ENCODE peak calls at places on chromosome 3, in ten cellular contexts. V, T, F, J, K, R, S, P, Z and E are unnamed samples.

GRCh38 chr3:157099337-157100078 is 60.4 kb downstream of the CCNL1 start:
- DNase-seq in V (no peak), T (no peak), F (no peak), J (no peak), K (no peak), R (no peak), S (no peak), P (peak), Z (no peak), E (no peak)

GRCh38 chr3:40921251-40921650 is 278.1 kb upstream of the CTNNB1 start:
- DNase-seq in V (no peak), T (no peak), F (no peak), J (no peak), K (no peak), R (no peak), S (no peak), P (no peak), Z (no peak), E (no peak)

GRCh38 chr3:102866845-102867244 is 432.0 kb downstream of the ZPLD1 start:
- DNase-seq in V (no peak), T (no peak), F (no peak), J (no peak), K (no peak), R (no peak), S (no peak), P (no peak), Z (no peak), E (no peak)

GRCh38 chr3:89043406-89043947 is 63.9 kb upstream of the EPHA3 start:
- DNase-seq in V (no peak), T (no peak), F (no peak), J (no peak), K (no peak), R (no peak), S (no peak), P (no peak), Z (no peak), E (no peak)

GRCh38 chr3:153744884-153745283 is 376.3 kb upstream of the ARHGEF26 start:
- DNase-seq in V (no peak), T (no peak), F (no peak), J (no peak), K (no peak), R (no peak), S (no peak), P (no peak), Z (no peak), E (no peak)

GRCh38 chr3:48432411-48433371 is 2.8 kb upstream of the PLXNB1 start:
- DNase-seq in V (no peak), T (no peak), F (peak), J (no peak), K (no peak), R (no peak), S (no peak), P (no peak), Z (no peak), E (no peak)

GRCh38 chr3:30683769-30684168 is 77.4 kb downstream of the TGFBR2 start:
- DNase-seq in V (no peak), T (no peak), F (no peak), J (no peak), K (no peak), R (no peak), S (no peak), P (no peak), Z (no peak), E (no peak)

GRCh38 chr3:197003461-197004385 is 25.9 kb downstream of the MELTF start:
- DNase-seq in V (no peak), T (no peak), F (no peak), J (peak), K (peak), R (peak), S (peak), P (no peak), Z (no peak), E (no peak)

GRCh38 chr3:99638244-99638948 is at the start of gene COL8A1:
- DNase-seq in V (no peak), T (no peak), F (peak), J (peak), K (no peak), R (no peak), S (no peak), P (peak), Z (peak), E (no peak)

GRCh38 chr3:54197509-54197908 is 75.2 kb downstream of the CACNA2D3 start:
- DNase-seq in V (no peak), T (no peak), F (no peak), J (no peak), K (no peak), R (no peak), S (no peak), P (no peak), Z (no peak), E (no peak)

GRCh38 chr3:51550080-51550819 is 11.7 kb downstream of the RAD54L2 start:
- DNase-seq in V (no peak), T (no peak), F (no peak), J (no peak), K (no peak), R (no peak), S (no peak), P (no peak), Z (no peak), E (no peak)

GRCh38 chr3:197554562-197555280 is 1.0 kb downstream of the BDH1 start:
- DNase-seq in V (peak), T (peak), F (peak), J (peak), K (peak), R (peak), S (peak), P (peak), Z (peak), E (peak)

GRCh38 chr3:39528844-39529243 is 61.4 kb downstream of the MOBP start:
- DNase-seq in V (no peak), T (no peak), F (no peak), J (no peak), K (no peak), R (no peak), S (no peak), P (no peak), Z (no peak), E (no peak)

GRCh38 chr3:59790241-59790640 is 740.4 kb upstream of the CFAP20DC start:
- DNase-seq in V (no peak), T (no peak), F (no peak), J (no peak), K (no peak), R (no peak), S (no peak), P (no peak), Z (no peak), E (no peak)

GRCh38 chr3:156831006-156831405 is 4.9 kb downstream of the LEKR1 start:
- DNase-seq in V (no peak), T (no peak), F (no peak), J (no peak), K (no peak), R (no peak), S (no peak), P (no peak), Z (no peak), E (no peak)

GRCh38 chr3:71585891-71586809 is 2.6 kb upstream of the FOXP1 start:
- DNase-seq in V (no peak), T (peak), F (no peak), J (no peak), K (no peak), R (no peak), S (no peak), P (peak), Z (no peak), E (peak)

GRCh38 chr3:83934208-83935150 is 1024.3 kb upstream of the CADM2 start:
- DNase-seq in V (no peak), T (no peak), F (no peak), J (no peak), K (no peak), R (no peak), S (no peak), P (peak), Z (peak), E (no peak)

GRCh38 chr3:147257972-147258371 is 148.4 kb downstream of the ZIC4 start:
- DNase-seq in V (no peak), T (no peak), F (no peak), J (no peak), K (no peak), R (no peak), S (no peak), P (no peak), Z (no peak), E (no peak)

GRCh38 chr3:62044874-62045273 is 328.5 kb downstream of the FEZF2 start:
- DNase-seq in V (no peak), T (no peak), F (no peak), J (no peak), K (no peak), R (no peak), S (no peak), P (no peak), Z (no peak), E (no peak)

GRCh38 chr3:49158108-49158709 is 7.9 kb downstream of the CCDC71 start:
- DNase-seq in V (peak), T (peak), F (no peak), J (peak), K (no peak), R (no peak), S (peak), P (no peak), Z (no peak), E (peak)

GRCh38 chr3:195908439-195909293 is at the start of gene TNK2:
- DNase-seq in V (peak), T (peak), F (peak), J (peak), K (no peak), R (no peak), S (no peak), P (no peak), Z (no peak), E (peak)

GRCh38 chr3:184769771-184770170 is 42.2 kb upstream of the VPS8 start:
- DNase-seq in V (no peak), T (no peak), F (no peak), J (peak), K (no peak), R (no peak), S (no peak), P (no peak), Z (no peak), E (no peak)

GRCh38 chr3:169966086-169966950 is at the start of gene SEC62:
- DNase-seq in V (peak), T (peak), F (peak), J (peak), K (peak), R (peak), S (peak), P (peak), Z (peak), E (peak)

GRCh38 chr3:11553436-11554235 is 90.1 kb downstream of the VGLL4 start:
- DNase-seq in V (no peak), T (no peak), F (peak), J (peak), K (peak), R (no peak), S (no peak), P (no peak), Z (no peak), E (no peak)

GRCh38 chr3:183892610-183893214 is 8.0 kb upstream of the PARL start:
- DNase-seq in V (no peak), T (no peak), F (no peak), J (no peak), K (peak), R (no peak), S (no peak), P (no peak), Z (no peak), E (no peak)

GRCh38 chr3:85781806-85782205 is 823.0 kb downstream of the CADM2 start:
- DNase-seq in V (no peak), T (no peak), F (no peak), J (no peak), K (peak), R (no peak), S (no peak), P (peak), Z (no peak), E (no peak)

GRCh38 chr3:105518806-105519418 is 152.2 kb downstream of the ALCAM start:
- DNase-seq in V (peak), T (peak), F (no peak), J (no peak), K (peak), R (no peak), S (no peak), P (peak), Z (no peak), E (no peak)

GRCh38 chr3:119529883-119530282 is 29.5 kb downstream of the CD80 start:
- DNase-seq in V (no peak), T (no peak), F (no peak), J (no peak), K (no peak), R (no peak), S (no peak), P (peak), Z (peak), E (no peak)

GRCh38 chr3:111106993-111107392 is 35.4 kb downstream of the NECTIN3 start:
- DNase-seq in V (no peak), T (no peak), F (no peak), J (no peak), K (no peak), R (no peak), S (no peak), P (no peak), Z (no peak), E (no peak)

GRCh38 chr3:14536055-14536815 is 3.9 kb downstream of the GRIP2 start:
- DNase-seq in V (no peak), T (no peak), F (no peak), J (no peak), K (no peak), R (peak), S (no peak), P (no peak), Z (no peak), E (no peak)

GRCh38 chr3:89851974-89852621 is 744.7 kb downstream of the EPHA3 start:
- DNase-seq in V (no peak), T (no peak), F (no peak), J (peak), K (no peak), R (no peak), S (no peak), P (peak), Z (no peak), E (no peak)